ENCODE peak calls at places on chromosomes 5 and 9, in seven cellular contexts. J is sigmoid colon, S is HepG2, F is A549, V is transverse colon, K is body of pancreas, N is uterus. Z is an unnamed sample.
A peak's percentile ranks its signal among the peaks of the same experiment; 100 is the strongest.

GRCh38 chr9:20854444-20854843 is 170.4 kb downstream of the FOCAD start:
- DNase-seq in N (no peak), K (no peak), S (no peak), J (no peak), F (no peak), V (no peak), Z (no peak)

GRCh38 chr9:5389109-5389732 is 48.5 kb downstream of the PLGRKT start:
- DNase-seq in V (no peak), F (no peak), J (no peak), S (no peak), N (no peak), K (no peak), Z (no peak)

GRCh38 chr5:124905256-124905655 is 158.8 kb upstream of the ZNF608 start:
- DNase-seq in F (no peak), K (no peak), J (no peak), N (no peak), S (no peak), V (no peak), Z (no peak)

GRCh38 chr9:8062459-8062858 is 262.9 kb upstream of the DMAC1 start:
- DNase-seq in V (no peak), K (no peak), S (no peak), N (no peak), F (no peak), J (no peak), Z (no peak)

GRCh38 chr5:39009981-39010380 is 64.2 kb downstream of the RICTOR start:
- DNase-seq in V (no peak), S (no peak), N (no peak), F (no peak), J (no peak), K (no peak), Z (no peak)

GRCh38 chr9:27572566-27572917 is 739 bp downstream of the C9orf72 start:
- DNase-seq in F (peak; percentile 52), N (peak; percentile 50), S (peak; percentile 30), J (peak; percentile 81), K (peak; percentile 48), V (peak; percentile 64), Z (no peak)

GRCh38 chr9:6782378-6782777 is 24.6 kb downstream of the KDM4C start:
- DNase-seq in F (no peak), J (peak; percentile 1), V (no peak), N (no peak), K (no peak), S (no peak), Z (no peak)

GRCh38 chr5:37840036-37840909 is at the start of gene GDNF:
- DNase-seq in K (no peak), V (peak; percentile 43), N (no peak), F (peak; percentile 46), S (peak; percentile 25), J (peak; percentile 91), Z (peak; percentile 63)

GRCh38 chr9:111036068-111036789 is 2.0 kb downstream of the LPAR1 start:
- DNase-seq in F (peak; percentile 34), S (no peak), V (peak; percentile 76), J (peak; percentile 88), N (peak; percentile 57), K (peak; percentile 69), Z (peak; percentile 33)

GRCh38 chr5:36492998-36493655 is 113.3 kb upstream of the SLC1A3 start:
- DNase-seq in J (no peak), K (no peak), S (no peak), V (no peak), F (no peak), N (no peak), Z (no peak)

GRCh38 chr5:178150977-178151734 is 2.5 kb downstream of the NHP2 start:
- DNase-seq in F (peak; percentile 27), V (no peak), N (no peak), K (no peak), S (no peak), J (no peak), Z (no peak)

GRCh38 chr5:178327931-178328711 is 95.5 kb upstream of the PHYKPL start:
- DNase-seq in J (no peak), F (no peak), K (no peak), N (no peak), V (no peak), S (no peak), Z (no peak)

GRCh38 chr9:88623698-88624097 is 88.7 kb downstream of the NXNL2 start:
- DNase-seq in S (no peak), N (no peak), V (no peak), K (no peak), J (no peak), F (no peak), Z (no peak)

GRCh38 chr9:2159521-2160417 is 144.6 kb downstream of the SMARCA2 start:
- DNase-seq in J (no peak), K (no peak), F (peak; percentile 10), V (no peak), S (no peak), N (no peak), Z (no peak)

GRCh38 chr9:83435301-83435700 is 102.9 kb downstream of the FRMD3 start:
- DNase-seq in F (no peak), N (no peak), V (no peak), K (no peak), J (no peak), S (no peak), Z (no peak)

GRCh38 chr9:105242557-105242956 is 1.9 kb upstream of the SLC44A1 start:
- DNase-seq in K (no peak), V (no peak), N (no peak), S (no peak), F (no peak), J (no peak), Z (no peak)

GRCh38 chr9:99181621-99182020 is 40.1 kb downstream of the ALG2 start:
- DNase-seq in F (no peak), J (no peak), V (no peak), S (no peak), K (no peak), N (no peak), Z (no peak)

GRCh38 chr5:76332102-76332501 is 71.0 kb upstream of the IQGAP2 start:
- DNase-seq in V (peak; percentile 58), S (peak; percentile 78), F (no peak), N (no peak), K (no peak), J (no peak), Z (no peak)

GRCh38 chr5:103139264-103139865 is 19.3 kb downstream of the PPIP5K2 start:
- DNase-seq in F (peak; percentile 76), V (peak; percentile 82), N (peak; percentile 70), J (peak; percentile 79), S (peak; percentile 69), K (peak; percentile 84), Z (peak; percentile 60)

DNA sequence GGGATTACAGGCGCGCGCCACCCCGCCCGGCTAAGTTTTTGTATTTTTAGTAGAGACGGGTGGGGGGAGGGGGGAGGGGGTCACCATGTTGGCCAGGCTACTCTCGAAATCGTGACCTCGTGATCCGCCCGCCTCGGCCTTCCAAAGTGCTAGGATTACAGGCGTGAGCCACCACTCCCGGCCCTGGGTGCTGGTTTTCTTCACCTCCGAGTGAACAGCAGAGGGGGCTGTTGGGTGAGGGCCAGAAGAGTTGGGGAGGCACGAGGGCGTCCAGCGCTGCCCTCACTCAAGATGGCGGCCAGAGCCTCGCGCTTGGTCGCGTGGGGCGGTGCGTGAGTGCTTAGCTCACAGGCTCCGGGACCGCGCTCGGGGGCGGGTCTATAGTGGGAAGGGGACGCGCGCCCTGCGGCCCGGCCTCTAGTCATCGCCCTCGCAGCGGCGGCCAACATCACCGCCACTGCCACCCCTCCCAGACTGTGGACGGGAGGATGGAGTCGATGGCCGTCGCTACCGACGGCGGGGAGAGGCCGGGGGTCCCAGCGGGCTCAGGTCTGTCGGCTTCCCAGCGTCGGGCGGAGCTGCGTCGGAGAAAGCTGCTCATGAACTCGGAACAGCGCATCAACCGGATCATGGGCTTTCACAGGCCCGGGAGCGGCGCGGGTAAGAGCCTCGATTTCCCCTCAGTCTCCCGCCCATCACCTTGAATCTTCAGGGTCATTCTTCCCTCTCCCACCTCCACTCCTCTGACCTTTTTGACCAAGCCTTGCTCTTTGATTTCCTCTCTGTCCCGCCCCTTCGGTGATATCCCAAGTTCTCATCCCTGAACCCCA is at the start of gene CAMLG:
- DNase-seq in K (peak; percentile 97), S (peak; percentile 92), V (peak; percentile 99), N (peak; percentile 98), F (peak; percentile 99), J (peak; percentile 99), Z (peak; percentile 98)
- TF ChIP-seq POLR2A in K (peak; percentile 90), S (peak; percentile 78), V (peak; percentile 95), N (peak; percentile 95), F (peak; percentile 75), J (peak; percentile 90), Z (peak; percentile 94)

GRCh38 chr5:321233-321725 is at the start of gene AHRR:
- DNase-seq in J (no peak), N (no peak), K (no peak), S (peak; percentile 12), V (peak; percentile 72), F (peak; percentile 57), Z (peak; percentile 72)
- H3K4me3 ChIP-seq in J (peak within 1 kb of the TSS; percentile 54), N (peak within 1 kb of the TSS; percentile 27), K (no peak within 1 kb of the TSS), S (peak within 1 kb of the TSS; percentile 67), V (peak within 1 kb of the TSS; percentile 33), F (peak within 1 kb of the TSS; percentile 53), Z (peak within 1 kb of the TSS; percentile 29)

GRCh38 chr5:133402781-133403180 is 209.6 kb downstream of the FSTL4 start:
- DNase-seq in F (no peak), J (no peak), S (no peak), V (no peak), N (no peak), K (no peak), Z (no peak)

GRCh38 chr5:133401731-133402347 is 210.5 kb downstream of the FSTL4 start:
- DNase-seq in V (no peak), S (no peak), N (no peak), F (no peak), J (no peak), K (no peak), Z (no peak)

GRCh38 chr5:133399247-133399891 is 213.0 kb downstream of the FSTL4 start:
- DNase-seq in K (no peak), V (no peak), N (no peak), J (no peak), F (no peak), S (no peak), Z (no peak)

GRCh38 chr5:133400120-133400519 is 212.2 kb downstream of the FSTL4 start:
- DNase-seq in J (no peak), V (no peak), F (no peak), N (no peak), K (no peak), S (no peak), Z (no peak)

GRCh38 chr5:133400831-133401351 is 211.4 kb downstream of the FSTL4 start:
- DNase-seq in S (no peak), F (no peak), V (no peak), K (no peak), J (no peak), N (no peak), Z (no peak)
- H3K27ac ChIP-seq in S (no peak overlapping the region), F (no peak overlapping the region), V (no peak overlapping the region), K (no peak overlapping the region), J (no peak overlapping the region), N (no peak overlapping the region), Z (no peak overlapping the region)

GRCh38 chr5:55159763-55160492 is at the start of gene GPX8:
- DNase-seq in S (peak; percentile 32), K (no peak), J (no peak), F (peak; percentile 88), N (peak; percentile 50), V (no peak), Z (peak; percentile 17)
- TF ChIP-seq POLR2A in S (no peak), K (no peak), J (no peak), F (peak; percentile 27), N (no peak), V (no peak), Z (no peak)

GRCh38 chr5:59731829-59732228 is 161.7 kb downstream of the PDE4D start:
- DNase-seq in N (no peak), K (no peak), J (no peak), F (no peak), S (no peak), V (no peak), Z (no peak)
- H3K4me3 ChIP-seq in N (no peak overlapping the region), K (no peak overlapping the region), J (no peak overlapping the region), F (no peak overlapping the region), S (no peak overlapping the region), V (no peak overlapping the region), Z (no peak overlapping the region)

Z was measured in ovary.